ENCODE peak calls at places on chromosome 21, in nine cellular contexts. One of them, this sample, is unnamed.

GRCh38 chr21:45575304-45575992 is 33.2 kb upstream of the SLC19A1 start:
- DNase-seq in H7: peak; percentile 65
- DNase-seq in NCI-H1417 treated with DMSO at 0.1 percent for 48 hours: no peak
- DNase-seq in MM.1S: no peak
- DNase-seq in midbrain: no peak
- DNase-seq in stimulated activated CD4-positive, alpha-beta T cell treated with anti-CD3 and anti-CD28 coated beads, Interleukin-2, amount 100 ng/mL, for 48 hours: no peak
- DNase-seq in fibroblast of lung: no peak
- DNase-seq in fibroblast of pulmonary artery: no peak
- DNase-seq in SIG-M5: no peak
- DNase-seq in this sample: no peak

GRCh38 chr21:32578107-32578691 is 7.1 kb downstream of the TCP10L start:
- DNase-seq in SIG-M5: no peak
- DNase-seq in MM.1S: no peak
- DNase-seq in stimulated activated CD4-positive, alpha-beta T cell treated with anti-CD3 and anti-CD28 coated beads, Interleukin-2, amount 100 ng/mL, for 48 hours: no peak
- DNase-seq in fibroblast of lung: peak; percentile 7
- DNase-seq in midbrain: no peak
- DNase-seq in H7: peak; percentile 75
- DNase-seq in NCI-H1417 treated with DMSO at 0.1 percent for 48 hours: no peak
- DNase-seq in fibroblast of pulmonary artery: peak; percentile 26
- DNase-seq in this sample: no peak

GRCh38 chr21:36092676-36093075 is 22.9 kb downstream of the CBR1 start:
- DNase-seq in fibroblast of lung: no peak
- DNase-seq in MM.1S: no peak
- DNase-seq in H7: no peak
- DNase-seq in SIG-M5: no peak
- DNase-seq in NCI-H1417 treated with DMSO at 0.1 percent for 48 hours: no peak
- DNase-seq in stimulated activated CD4-positive, alpha-beta T cell treated with anti-CD3 and anti-CD28 coated beads, Interleukin-2, amount 100 ng/mL, for 48 hours: no peak
- DNase-seq in midbrain: no peak
- DNase-seq in fibroblast of pulmonary artery: no peak
- DNase-seq in this sample: no peak

GRCh38 chr21:31372176-31372765 is 28.2 kb upstream of the TIAM1 start:
- DNase-seq in H7: no peak
- DNase-seq in SIG-M5: no peak
- DNase-seq in fibroblast of lung: peak; percentile 30
- DNase-seq in NCI-H1417 treated with DMSO at 0.1 percent for 48 hours: no peak
- DNase-seq in fibroblast of pulmonary artery: no peak
- DNase-seq in midbrain: no peak
- DNase-seq in stimulated activated CD4-positive, alpha-beta T cell treated with anti-CD3 and anti-CD28 coated beads, Interleukin-2, amount 100 ng/mL, for 48 hours: no peak
- DNase-seq in MM.1S: no peak
- DNase-seq in this sample: no peak

GRCh38 chr21:32474179-32475059 is 61.9 kb downstream of the EVA1C start:
- DNase-seq in NCI-H1417 treated with DMSO at 0.1 percent for 48 hours: no peak
- DNase-seq in H7: no peak
- DNase-seq in fibroblast of lung: peak; percentile 25
- DNase-seq in stimulated activated CD4-positive, alpha-beta T cell treated with anti-CD3 and anti-CD28 coated beads, Interleukin-2, amount 100 ng/mL, for 48 hours: no peak
- DNase-seq in SIG-M5: no peak
- DNase-seq in midbrain: no peak
- DNase-seq in MM.1S: no peak
- DNase-seq in fibroblast of pulmonary artery: no peak
- DNase-seq in this sample: no peak

GRCh38 chr21:31860851-31861250 is 12.0 kb upstream of the HUNK start:
- DNase-seq in NCI-H1417 treated with DMSO at 0.1 percent for 48 hours: no peak
- DNase-seq in MM.1S: no peak
- DNase-seq in midbrain: no peak
- DNase-seq in stimulated activated CD4-positive, alpha-beta T cell treated with anti-CD3 and anti-CD28 coated beads, Interleukin-2, amount 100 ng/mL, for 48 hours: no peak
- DNase-seq in H7: no peak
- DNase-seq in fibroblast of lung: no peak
- DNase-seq in SIG-M5: no peak
- DNase-seq in fibroblast of pulmonary artery: no peak
- DNase-seq in this sample: no peak

GRCh38 chr21:42455754-42456440 is 40.1 kb downstream of the RSPH1 start:
- DNase-seq in fibroblast of lung: no peak
- DNase-seq in SIG-M5: no peak
- DNase-seq in stimulated activated CD4-positive, alpha-beta T cell treated with anti-CD3 and anti-CD28 coated beads, Interleukin-2, amount 100 ng/mL, for 48 hours: no peak
- DNase-seq in H7: no peak
- DNase-seq in MM.1S: no peak
- DNase-seq in midbrain: no peak
- DNase-seq in fibroblast of pulmonary artery: no peak
- DNase-seq in NCI-H1417 treated with DMSO at 0.1 percent for 48 hours: no peak
- DNase-seq in this sample: no peak

GRCh38 chr21:14977814-14978213 is 87.0 kb downstream of the NRIP1 start:
- DNase-seq in fibroblast of lung: no peak
- DNase-seq in MM.1S: no peak
- DNase-seq in NCI-H1417 treated with DMSO at 0.1 percent for 48 hours: peak; percentile 41
- DNase-seq in fibroblast of pulmonary artery: no peak
- DNase-seq in stimulated activated CD4-positive, alpha-beta T cell treated with anti-CD3 and anti-CD28 coated beads, Interleukin-2, amount 100 ng/mL, for 48 hours: no peak
- DNase-seq in midbrain: no peak
- DNase-seq in H7: no peak
- DNase-seq in SIG-M5: no peak
- DNase-seq in this sample: no peak

GRCh38 chr21:36338975-36339374 is 19.0 kb downstream of the MORC3 start:
- DNase-seq in fibroblast of pulmonary artery: no peak
- DNase-seq in H7: no peak
- DNase-seq in stimulated activated CD4-positive, alpha-beta T cell treated with anti-CD3 and anti-CD28 coated beads, Interleukin-2, amount 100 ng/mL, for 48 hours: no peak
- DNase-seq in midbrain: no peak
- DNase-seq in SIG-M5: no peak
- DNase-seq in MM.1S: no peak
- DNase-seq in NCI-H1417 treated with DMSO at 0.1 percent for 48 hours: no peak
- DNase-seq in fibroblast of lung: no peak
- DNase-seq in this sample: no peak

GRCh38 chr21:43851593-43851992 is 13.4 kb upstream of the AGPAT3 start:
- DNase-seq in NCI-H1417 treated with DMSO at 0.1 percent for 48 hours: peak; percentile 61
- DNase-seq in midbrain: no peak
- DNase-seq in H7: no peak
- DNase-seq in MM.1S: no peak
- DNase-seq in fibroblast of lung: no peak
- DNase-seq in stimulated activated CD4-positive, alpha-beta T cell treated with anti-CD3 and anti-CD28 coated beads, Interleukin-2, amount 100 ng/mL, for 48 hours: no peak
- DNase-seq in SIG-M5: no peak
- DNase-seq in fibroblast of pulmonary artery: no peak
- DNase-seq in this sample: no peak

GRCh38 chr21:36437745-36438128 is 42.2 kb downstream of the CLDN14 start:
- DNase-seq in midbrain: no peak
- DNase-seq in fibroblast of pulmonary artery: peak; percentile 84
- DNase-seq in MM.1S: no peak
- DNase-seq in SIG-M5: no peak
- DNase-seq in NCI-H1417 treated with DMSO at 0.1 percent for 48 hours: no peak
- DNase-seq in fibroblast of lung: peak; percentile 99
- DNase-seq in stimulated activated CD4-positive, alpha-beta T cell treated with anti-CD3 and anti-CD28 coated beads, Interleukin-2, amount 100 ng/mL, for 48 hours: no peak
- DNase-seq in H7: no peak
- DNase-seq in this sample: peak; percentile 26

GRCh38 chr21:25925064-25925463 is 190.3 kb downstream of the GABPA start:
- DNase-seq in stimulated activated CD4-positive, alpha-beta T cell treated with anti-CD3 and anti-CD28 coated beads, Interleukin-2, amount 100 ng/mL, for 48 hours: no peak
- DNase-seq in fibroblast of lung: peak; percentile 43
- DNase-seq in MM.1S: no peak
- DNase-seq in SIG-M5: no peak
- DNase-seq in fibroblast of pulmonary artery: no peak
- DNase-seq in NCI-H1417 treated with DMSO at 0.1 percent for 48 hours: no peak
- DNase-seq in midbrain: no peak
- DNase-seq in H7: no peak
- DNase-seq in this sample: no peak

GRCh38 chr21:28333455-28334108 is 659.1 kb downstream of the LTN1 start:
- DNase-seq in H7: no peak
- DNase-seq in stimulated activated CD4-positive, alpha-beta T cell treated with anti-CD3 and anti-CD28 coated beads, Interleukin-2, amount 100 ng/mL, for 48 hours: no peak
- DNase-seq in NCI-H1417 treated with DMSO at 0.1 percent for 48 hours: no peak
- DNase-seq in SIG-M5: no peak
- DNase-seq in midbrain: peak; percentile 21
- DNase-seq in MM.1S: no peak
- DNase-seq in fibroblast of pulmonary artery: peak; percentile 81
- DNase-seq in fibroblast of lung: peak; percentile 52
- DNase-seq in this sample: no peak

GRCh38 chr21:45618287-45618686 is 25.2 kb upstream of the PCBP3 start:
- DNase-seq in NCI-H1417 treated with DMSO at 0.1 percent for 48 hours: no peak
- DNase-seq in SIG-M5: no peak
- DNase-seq in stimulated activated CD4-positive, alpha-beta T cell treated with anti-CD3 and anti-CD28 coated beads, Interleukin-2, amount 100 ng/mL, for 48 hours: no peak
- DNase-seq in H7: no peak
- DNase-seq in fibroblast of lung: peak; percentile 18
- DNase-seq in fibroblast of pulmonary artery: peak; percentile 74
- DNase-seq in MM.1S: no peak
- DNase-seq in midbrain: no peak
- DNase-seq in this sample: no peak

GRCh38 chr21:33543505-33544129 is 779 bp downstream of the SON start:
- DNase-seq in stimulated activated CD4-positive, alpha-beta T cell treated with anti-CD3 and anti-CD28 coated beads, Interleukin-2, amount 100 ng/mL, for 48 hours: peak; percentile 69
- DNase-seq in fibroblast of lung: no peak
- DNase-seq in fibroblast of pulmonary artery: no peak
- DNase-seq in SIG-M5: no peak
- DNase-seq in NCI-H1417 treated with DMSO at 0.1 percent for 48 hours: peak; percentile 61
- DNase-seq in MM.1S: no peak
- DNase-seq in H7: no peak
- DNase-seq in midbrain: no peak
- DNase-seq in this sample: peak; percentile 79

GRCh38 chr21:45357436-45358260 is 47.3 kb upstream of the COL18A1 start:
- DNase-seq in SIG-M5: no peak
- DNase-seq in stimulated activated CD4-positive, alpha-beta T cell treated with anti-CD3 and anti-CD28 coated beads, Interleukin-2, amount 100 ng/mL, for 48 hours: no peak
- DNase-seq in fibroblast of lung: no peak
- DNase-seq in fibroblast of pulmonary artery: no peak
- DNase-seq in NCI-H1417 treated with DMSO at 0.1 percent for 48 hours: no peak
- DNase-seq in MM.1S: no peak
- DNase-seq in midbrain: peak; percentile 8
- DNase-seq in H7: peak; percentile 88
- DNase-seq in this sample: no peak

GRCh38 chr21:42062543-42063022 is 8.5 kb upstream of the UMODL1 start:
- DNase-seq in NCI-H1417 treated with DMSO at 0.1 percent for 48 hours: no peak
- DNase-seq in SIG-M5: peak; percentile 50
- DNase-seq in stimulated activated CD4-positive, alpha-beta T cell treated with anti-CD3 and anti-CD28 coated beads, Interleukin-2, amount 100 ng/mL, for 48 hours: peak; percentile 44
- DNase-seq in fibroblast of lung: no peak
- DNase-seq in MM.1S: peak; percentile 99
- DNase-seq in midbrain: no peak
- DNase-seq in fibroblast of pulmonary artery: no peak
- DNase-seq in H7: peak; percentile 62
- DNase-seq in this sample: peak; percentile 96

GRCh38 chr21:26800001-26800400 is 45.2 kb downstream of the ADAMTS1 start:
- DNase-seq in fibroblast of pulmonary artery: no peak
- DNase-seq in SIG-M5: no peak
- DNase-seq in H7: no peak
- DNase-seq in NCI-H1417 treated with DMSO at 0.1 percent for 48 hours: no peak
- DNase-seq in MM.1S: no peak
- DNase-seq in fibroblast of lung: no peak
- DNase-seq in midbrain: no peak
- DNase-seq in stimulated activated CD4-positive, alpha-beta T cell treated with anti-CD3 and anti-CD28 coated beads, Interleukin-2, amount 100 ng/mL, for 48 hours: no peak
- DNase-seq in this sample: no peak

GRCh38 chr21:14520535-14520934 is 25.6 kb downstream of the SAMSN1 start:
- DNase-seq in H7: no peak
- DNase-seq in stimulated activated CD4-positive, alpha-beta T cell treated with anti-CD3 and anti-CD28 coated beads, Interleukin-2, amount 100 ng/mL, for 48 hours: no peak
- DNase-seq in NCI-H1417 treated with DMSO at 0.1 percent for 48 hours: no peak
- DNase-seq in SIG-M5: peak; percentile 57
- DNase-seq in MM.1S: no peak
- DNase-seq in fibroblast of pulmonary artery: no peak
- DNase-seq in midbrain: no peak
- DNase-seq in fibroblast of lung: no peak
- DNase-seq in this sample: no peak

GRCh38 chr21:34642211-34643075 is 26.4 kb upstream of the CLIC6 start:
- DNase-seq in midbrain: no peak
- DNase-seq in fibroblast of lung: peak; percentile 76
- DNase-seq in stimulated activated CD4-positive, alpha-beta T cell treated with anti-CD3 and anti-CD28 coated beads, Interleukin-2, amount 100 ng/mL, for 48 hours: no peak
- DNase-seq in H7: no peak
- DNase-seq in fibroblast of pulmonary artery: peak; percentile 11
- DNase-seq in MM.1S: peak; percentile 59
- DNase-seq in NCI-H1417 treated with DMSO at 0.1 percent for 48 hours: no peak
- DNase-seq in SIG-M5: no peak
- DNase-seq in this sample: peak; percentile 96

GRCh38 chr21:32392880-32393676 is at the start of gene URB1:
- DNase-seq in midbrain: peak; percentile 96
- DNase-seq in fibroblast of pulmonary artery: peak; percentile 81
- DNase-seq in SIG-M5: no peak
- DNase-seq in NCI-H1417 treated with DMSO at 0.1 percent for 48 hours: peak; percentile 76
- DNase-seq in MM.1S: peak; percentile 94
- DNase-seq in stimulated activated CD4-positive, alpha-beta T cell treated with anti-CD3 and anti-CD28 coated beads, Interleukin-2, amount 100 ng/mL, for 48 hours: peak; percentile 98
- DNase-seq in H7: peak; percentile 95
- DNase-seq in fibroblast of lung: peak; percentile 73
- DNase-seq in this sample: peak; percentile 94

GRCh38 chr21:37835512-37835911 is 80.7 kb downstream of the KCNJ6 start:
- DNase-seq in MM.1S: peak; percentile 27
- DNase-seq in stimulated activated CD4-positive, alpha-beta T cell treated with anti-CD3 and anti-CD28 coated beads, Interleukin-2, amount 100 ng/mL, for 48 hours: no peak
- DNase-seq in NCI-H1417 treated with DMSO at 0.1 percent for 48 hours: no peak
- DNase-seq in SIG-M5: no peak
- DNase-seq in fibroblast of pulmonary artery: no peak
- DNase-seq in H7: no peak
- DNase-seq in fibroblast of lung: no peak
- DNase-seq in midbrain: no peak
- DNase-seq in this sample: no peak

GRCh38 chr21:40714516-40714915 is 132.4 kb downstream of the DSCAM start:
- DNase-seq in fibroblast of pulmonary artery: no peak
- DNase-seq in fibroblast of lung: peak; percentile 14
- DNase-seq in midbrain: no peak
- DNase-seq in stimulated activated CD4-positive, alpha-beta T cell treated with anti-CD3 and anti-CD28 coated beads, Interleukin-2, amount 100 ng/mL, for 48 hours: no peak
- DNase-seq in MM.1S: no peak
- DNase-seq in NCI-H1417 treated with DMSO at 0.1 percent for 48 hours: no peak
- DNase-seq in SIG-M5: no peak
- DNase-seq in H7: no peak
- DNase-seq in this sample: no peak

GRCh38 chr21:46084709-46085108 is 13.2 kb upstream of the COL6A2 start:
- DNase-seq in fibroblast of pulmonary artery: no peak
- DNase-seq in NCI-H1417 treated with DMSO at 0.1 percent for 48 hours: no peak
- DNase-seq in MM.1S: no peak
- DNase-seq in H7: no peak
- DNase-seq in stimulated activated CD4-positive, alpha-beta T cell treated with anti-CD3 and anti-CD28 coated beads, Interleukin-2, amount 100 ng/mL, for 48 hours: no peak
- DNase-seq in fibroblast of lung: no peak
- DNase-seq in midbrain: no peak
- DNase-seq in SIG-M5: no peak
- DNase-seq in this sample: no peak

GRCh38 chr21:35298757-35299156 is 249.7 kb upstream of the RUNX1 start:
- DNase-seq in NCI-H1417 treated with DMSO at 0.1 percent for 48 hours: no peak
- DNase-seq in SIG-M5: no peak
- DNase-seq in stimulated activated CD4-positive, alpha-beta T cell treated with anti-CD3 and anti-CD28 coated beads, Interleukin-2, amount 100 ng/mL, for 48 hours: no peak
- DNase-seq in MM.1S: no peak
- DNase-seq in fibroblast of pulmonary artery: no peak
- DNase-seq in fibroblast of lung: no peak
- DNase-seq in H7: no peak
- DNase-seq in midbrain: no peak
- DNase-seq in this sample: no peak

GRCh38 chr21:45852886-45853400 is 128.6 kb upstream of the COL6A1 start:
- DNase-seq in fibroblast of lung: no peak
- DNase-seq in midbrain: no peak
- DNase-seq in NCI-H1417 treated with DMSO at 0.1 percent for 48 hours: no peak
- DNase-seq in H7: no peak
- DNase-seq in SIG-M5: no peak
- DNase-seq in stimulated activated CD4-positive, alpha-beta T cell treated with anti-CD3 and anti-CD28 coated beads, Interleukin-2, amount 100 ng/mL, for 48 hours: no peak
- DNase-seq in MM.1S: no peak
- DNase-seq in fibroblast of pulmonary artery: no peak
- DNase-seq in this sample: no peak

GRCh38 chr21:15795533-15795932 is 65.8 kb downstream of the USP25 start:
- DNase-seq in SIG-M5: no peak
- DNase-seq in NCI-H1417 treated with DMSO at 0.1 percent for 48 hours: no peak
- DNase-seq in stimulated activated CD4-positive, alpha-beta T cell treated with anti-CD3 and anti-CD28 coated beads, Interleukin-2, amount 100 ng/mL, for 48 hours: no peak
- DNase-seq in fibroblast of pulmonary artery: no peak
- DNase-seq in H7: no peak
- DNase-seq in MM.1S: no peak
- DNase-seq in midbrain: no peak
- DNase-seq in fibroblast of lung: no peak
- DNase-seq in this sample: no peak